ENCODE peak calls at places on chromosomes 13 and 19, in four cellular contexts. B is psoas muscle, C is hepatocyte, U is upper lobe of right lung. P is an unnamed sample.

GRCh38 chr13:37910790-37911189 is 41.2 kb upstream of the TRPC4 start:
- DNase-seq in B (no peak), C (no peak), U (no peak), P (no peak)

GRCh38 chr19:30001794-30002193 is 59.8 kb downstream of the URI1 start:
- DNase-seq in B (no peak), C (peak), U (no peak), P (no peak)

GRCh38 chr13:99093997-99094396 is 106.7 kb upstream of the UBAC2 start:
- DNase-seq in B (no peak), C (no peak), U (no peak), P (no peak)

GRCh38 chr13:43242040-43242439 is 218.7 kb downstream of the DNAJC15 start:
- DNase-seq in B (no peak), C (no peak), U (no peak), P (no peak)

GRCh38 chr13:90632184-90632583 is 715.3 kb upstream of the MIR17HG start:
- DNase-seq in B (no peak), C (no peak), U (no peak), P (no peak)

GRCh38 chr19:44803442-44804428 is 5.2 kb upstream of the BCAM start:
- DNase-seq in B (no peak), C (peak), U (no peak), P (no peak)

GRCh38 chr19:11330103-11330502 is 9.4 kb downstream of the RAB3D start:
- DNase-seq in B (no peak), C (no peak), U (no peak), P (no peak)

GRCh38 chr19:1259206-1259872 is 9.8 kb upstream of the CIRBP start:
- DNase-seq in B (peak), C (peak), U (peak), P (no peak)

GRCh38 chr13:47184311-47184710 is 287.5 kb upstream of the HTR2A start:
- DNase-seq in B (no peak), C (no peak), U (no peak), P (no peak)

GRCh38 chr19:2624537-2625091 is 77.9 kb downstream of the GNG7 start:
- DNase-seq in B (peak), C (peak), U (peak), P (no peak)

GRCh38 chr19:16025108-16026101 is 50.9 kb upstream of the TPM4 start:
- DNase-seq in B (no peak), C (peak), U (peak), P (no peak)

GRCh38 chr13:101552797-101553196 is 100.3 kb downstream of the ITGBL1 start:
- DNase-seq in B (no peak), C (no peak), U (no peak), P (no peak)

GRCh38 chr13:38661276-38661675 is 25.6 kb upstream of the FREM2 start:
- DNase-seq in B (no peak), C (no peak), U (no peak), P (no peak)

GRCh38 chr19:4589579-4590410 is 30.3 kb upstream of the SEMA6B start:
- DNase-seq in B (no peak), C (peak), U (no peak), P (no peak)

GRCh38 chr13:31848621-31849020 is 109.3 kb downstream of the RXFP2 start:
- DNase-seq in B (no peak), C (no peak), U (no peak), P (no peak)

GRCh38 chr13:59950201-59950730 is 213.5 kb downstream of the DIAPH3 start:
- DNase-seq in B (no peak), C (no peak), U (no peak), P (no peak)

GRCh38 chr13:111566567-111566966 is 246.1 kb downstream of the TEX29 start:
- DNase-seq in B (no peak), C (no peak), U (no peak), P (no peak)

GRCh38 chr19:35643255-35644205 is 2.0 kb downstream of the ETV2 start:
- DNase-seq in B (peak), C (peak), U (peak), P (peak)

GRCh38 chr13:24500977-24501376 is 11.6 kb downstream of the PARP4 start:
- DNase-seq in B (no peak), C (no peak), U (no peak), P (no peak)

GRCh38 chr19:33050110-33050509 is 14.6 kb downstream of the RHPN2 start:
- DNase-seq in B (no peak), C (no peak), U (no peak), P (no peak)

GRCh38 chr13:35518337-35518736 is 41.8 kb upstream of the MAB21L1 start:
- DNase-seq in B (no peak), C (no peak), U (no peak), P (no peak)

GRCh38 chr13:26965976-26966375 is 205.4 kb upstream of the GPR12 start:
- DNase-seq in B (no peak), C (peak), U (no peak), P (no peak)

GRCh38 chr13:36450534-36450933 is 18.2 kb downstream of the CCNA1 start:
- DNase-seq in B (no peak), C (no peak), U (no peak), P (no peak)

GRCh38 chr13:20691616-20692015 is 11.9 kb upstream of the IL17D start:
- DNase-seq in B (no peak), C (no peak), U (no peak), P (no peak)

GRCh38 chr13:106570354-106570822 is 2.5 kb upstream of the ARGLU1 start:
- DNase-seq in B (peak), C (peak), U (peak), P (peak)

GRCh38 chr19:29022165-29022564 is 190.8 kb downstream of the UQCRFS1 start:
- DNase-seq in B (no peak), C (no peak), U (no peak), P (no peak)

GRCh38 chr13:107835339-107836018 is 379.9 kb downstream of the LIG4 start:
- DNase-seq in B (no peak), C (no peak), U (no peak), P (no peak)

GRCh38 chr13:41365636-41366035 is 54.6 kb downstream of the NAA16 start:
- DNase-seq in B (no peak), C (no peak), U (no peak), P (no peak)

GRCh38 chr19:24098359-24098758 is 11.4 kb downstream of the ZNF254 start:
- DNase-seq in B (no peak), C (no peak), U (no peak), P (no peak)

GRCh38 chr13:29886446-29886845 is 36.0 kb upstream of the UBL3 start:
- DNase-seq in B (no peak), C (no peak), U (no peak), P (no peak)

GRCh38 chr13:29885967-29886366 is 35.5 kb upstream of the UBL3 start:
- DNase-seq in B (no peak), C (no peak), U (no peak), P (no peak)

GRCh38 chr13:29887030-29887557 is 36.7 kb upstream of the UBL3 start:
- DNase-seq in B (no peak), C (no peak), U (no peak), P (no peak)

GRCh38 chr13:29883941-29884518 is 33.6 kb upstream of the UBL3 start:
- DNase-seq in B (no peak), C (no peak), U (no peak), P (no peak)

DNA sequence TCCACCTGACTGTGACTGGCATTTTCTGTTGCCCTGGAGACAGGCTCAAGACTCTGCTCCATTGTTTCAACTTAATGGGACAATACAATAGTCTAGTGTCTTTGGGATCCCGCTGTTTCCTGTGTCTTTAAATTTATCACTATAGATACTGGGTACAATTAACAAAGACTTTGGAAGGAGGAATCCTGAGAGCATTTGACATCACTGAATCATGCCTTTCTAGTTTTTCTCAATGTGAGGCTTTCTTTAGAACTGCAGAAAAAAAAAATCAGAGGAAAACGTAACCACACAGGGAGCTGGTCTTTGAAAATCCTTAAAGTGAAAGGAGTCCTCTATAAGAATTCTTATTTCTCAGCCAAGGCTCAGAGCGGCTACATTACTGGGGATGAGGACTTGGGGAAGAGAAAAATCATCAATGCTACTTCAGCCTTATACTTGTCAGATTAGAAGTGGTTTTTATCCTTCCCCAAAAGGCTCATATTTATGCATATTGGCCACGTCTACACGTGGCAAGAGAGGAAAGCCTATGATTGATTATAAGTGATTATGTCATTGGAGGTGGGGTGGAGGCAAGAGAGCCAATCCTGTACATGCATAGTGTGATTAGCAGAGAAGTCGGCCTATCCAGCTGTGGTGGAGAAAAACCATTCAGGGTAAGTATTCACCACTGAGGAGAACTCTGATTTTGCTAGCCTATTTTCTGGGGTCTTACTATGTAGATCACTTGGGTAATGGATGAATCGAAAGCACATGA is 34.4 kb upstream of the UBL3 start:
- DNase-seq in B (no peak), C (no peak), U (no peak), P (no peak)
- H3K4me3 ChIP-seq in B (no peak), C (no peak), U (no peak), P (no peak)

GRCh38 chr19:51016798-51017683 is 2.5 kb downstream of the KLK10 start:
- DNase-seq in B (no peak), C (peak), U (no peak), P (no peak)
- H3K4me3 ChIP-seq in B (peak), C (peak), U (no peak), P (no peak)

GRCh38 chr19:50912727-50913716 is 1.8 kb upstream of the KLK4 start:
- DNase-seq in B (no peak), C (peak), U (no peak), P (no peak)
- H3K4me3 ChIP-seq in B (no peak), C (no peak), U (no peak), P (no peak)

GRCh38 chr19:38250821-38251563 is 5.2 kb downstream of the PPP1R14A start:
- DNase-seq in B (peak), C (peak), U (peak), P (no peak)
- H3K4me3 ChIP-seq in B (peak), C (no peak), U (peak), P (no peak)

P was measured in GM12864.